ENCODE peak calls at places on chromosome 17, in ten cellular contexts. B is SJSA1; T is heart left ventricle; U is right atrium auricular region; L is epithelial cell of prostate; Z is tibial artery; O is fibroblast of lung; E is gastrocnemius medialis; H is ovary; I is CD8-positive, alpha-beta T cell. K is an unnamed sample.
A peak's percentile ranks its signal among the peaks of the same experiment; 100 is the strongest.

GRCh38 chr17:42246515-42246914 is 29.7 kb downstream of the STAT5B start:
- DNase-seq in O (no peak), U (no peak), E (no peak), I (peak; percentile 24), B (no peak), Z (no peak), T (no peak), H (peak; percentile 68), L (no peak), K (no peak)

GRCh38 chr17:9239821-9240658 is 218.7 kb downstream of the NTN1 start:
- DNase-seq in B (no peak), U (peak; percentile 89), T (peak; percentile 85), L (no peak), I (peak; percentile 65), O (peak; percentile 67), E (peak; percentile 49), Z (peak; percentile 95), H (peak; percentile 87), K (peak; percentile 90)

GRCh38 chr17:12773153-12773552 is 16.1 kb upstream of the ARHGAP44 start:
- DNase-seq in U (no peak), B (no peak), I (no peak), Z (no peak), H (no peak), O (no peak), E (no peak), T (no peak), L (no peak), K (no peak)

GRCh38 chr17:21400816-21401593 is 24.8 kb downstream of the KCNJ12 start:
- DNase-seq in L (no peak), O (no peak), I (no peak), H (no peak), U (no peak), B (no peak), Z (no peak), T (no peak), E (no peak), K (no peak)

GRCh38 chr17:50035421-50035879 is 20.5 kb upstream of the ITGA3 start:
- DNase-seq in E (no peak), T (no peak), Z (no peak), H (no peak), B (no peak), I (no peak), O (no peak), L (no peak), U (no peak), K (no peak)

GRCh38 chr17:35245196-35245486 is 2.3 kb downstream of the SLFN5 start:
- DNase-seq in E (no peak), I (no peak), U (no peak), H (no peak), T (no peak), Z (no peak), L (peak; percentile 81), O (peak; percentile 97), B (peak; percentile 57), K (no peak)

GRCh38 chr17:64787255-64787920 is 125.3 kb upstream of the SMURF2 start:
- DNase-seq in U (no peak), H (no peak), I (no peak), L (no peak), E (no peak), T (no peak), B (no peak), Z (no peak), O (no peak), K (no peak)

GRCh38 chr17:3602499-3602898 is 6.7 kb downstream of the TRPV1 start:
- DNase-seq in I (no peak), O (peak; percentile 40), H (no peak), T (no peak), L (no peak), B (no peak), U (no peak), Z (no peak), E (no peak), K (no peak)

GRCh38 chr17:29618272-29619065 is 4.2 kb downstream of the CORO6 start:
- DNase-seq in T (peak; percentile 38), O (no peak), E (no peak), Z (peak; percentile 61), L (no peak), H (no peak), U (no peak), I (no peak), B (no peak), K (no peak)

GRCh38 chr17:29620271-29620670 is 2.4 kb downstream of the CORO6 start:
- DNase-seq in O (peak; percentile 25), U (no peak), I (no peak), H (no peak), B (no peak), T (no peak), Z (peak; percentile 62), E (peak; percentile 77), L (no peak), K (peak; percentile 85)

GRCh38 chr17:29620779-29621500 is 1.8 kb downstream of the CORO6 start:
- DNase-seq in B (no peak), O (no peak), Z (peak; percentile 68), U (no peak), I (no peak), E (no peak), T (no peak), H (no peak), L (no peak), K (no peak)

GRCh38 chr17:29617481-29618271 is 5.0 kb downstream of the CORO6 start:
- DNase-seq in T (peak; percentile 81), U (no peak), I (peak; percentile 91), Z (peak; percentile 87), L (no peak), H (peak; percentile 72), E (no peak), O (peak; percentile 59), B (peak; percentile 64), K (peak; percentile 74)

DNA sequence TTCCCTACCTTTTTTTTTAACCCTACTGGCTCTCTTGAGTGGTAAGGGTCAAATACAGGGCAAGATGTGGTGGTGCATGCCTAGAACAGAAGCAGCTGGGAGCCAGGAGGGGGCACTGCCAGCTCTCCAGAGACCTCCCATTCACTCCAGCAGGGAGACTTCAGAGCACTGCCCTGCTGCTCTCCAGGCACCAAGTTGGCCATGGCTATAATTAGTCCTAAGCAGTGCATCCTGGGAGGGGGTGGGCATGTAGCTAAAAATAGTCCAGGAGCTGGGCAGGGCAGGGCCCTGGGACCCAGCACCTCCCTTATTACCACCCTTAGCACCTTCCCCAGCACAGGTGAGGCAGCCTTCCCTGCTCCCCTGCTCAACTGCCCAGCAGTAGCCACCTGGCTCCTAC is 3.5 kb downstream of the CORO6 start:
- DNase-seq in I (no peak), E (peak; percentile 73), L (no peak), H (no peak), Z (peak; percentile 80), B (no peak), U (no peak), T (peak; percentile 84), O (peak; percentile 59), K (peak; percentile 84)
- H3K27ac ChIP-seq in I (no peak overlapping the region), E (peak overlapping the region; percentile 99), L (no peak overlapping the region), H (no peak overlapping the region), Z (no peak overlapping the region), B (no peak overlapping the region), U (peak overlapping the region; percentile 86), T (peak overlapping the region; percentile 89), O (no peak overlapping the region), K (peak overlapping the region; percentile 99)

DNA sequence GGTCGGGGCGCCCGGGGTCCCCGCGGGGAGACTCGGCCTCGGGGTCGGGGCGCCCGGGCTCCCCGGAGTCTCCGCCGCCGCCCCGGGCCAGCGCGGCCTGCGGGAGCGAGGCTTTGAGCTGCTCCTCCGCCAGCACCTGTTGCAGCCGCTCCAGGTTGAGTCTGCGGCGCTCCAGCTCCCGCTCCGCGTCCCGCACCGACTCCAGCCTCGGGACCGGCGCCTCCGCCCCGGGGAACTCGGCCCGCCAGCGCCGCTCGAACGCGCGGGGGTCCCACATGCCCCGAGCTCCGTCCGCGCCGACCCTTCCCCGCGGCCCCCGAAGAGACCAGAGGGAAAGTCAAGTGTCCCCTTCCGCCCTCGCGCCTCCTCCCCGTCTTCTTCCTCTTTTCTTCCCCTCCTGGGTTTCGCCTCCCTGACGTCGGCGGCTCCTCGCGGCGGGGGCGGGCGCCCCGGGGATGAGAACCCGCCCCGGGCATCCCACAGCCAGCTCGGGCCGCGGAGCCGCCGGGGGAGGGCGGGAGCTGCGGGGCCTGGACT is 40.8 kb upstream of the BHLHA9 start:
- DNase-seq in T (peak; percentile 67), O (no peak), E (peak; percentile 29), U (peak; percentile 67), I (peak; percentile 46), Z (peak; percentile 85), H (peak; percentile 53), L (no peak), B (no peak), K (peak; percentile 81)
- H3K27ac ChIP-seq in T (peak overlapping the region; percentile 42), O (no peak overlapping the region), E (no peak overlapping the region), U (peak overlapping the region; percentile 41), I (no peak overlapping the region), Z (peak overlapping the region; percentile 50), H (no peak overlapping the region), L (no peak overlapping the region), B (no peak overlapping the region), K (no peak overlapping the region)

DNA sequence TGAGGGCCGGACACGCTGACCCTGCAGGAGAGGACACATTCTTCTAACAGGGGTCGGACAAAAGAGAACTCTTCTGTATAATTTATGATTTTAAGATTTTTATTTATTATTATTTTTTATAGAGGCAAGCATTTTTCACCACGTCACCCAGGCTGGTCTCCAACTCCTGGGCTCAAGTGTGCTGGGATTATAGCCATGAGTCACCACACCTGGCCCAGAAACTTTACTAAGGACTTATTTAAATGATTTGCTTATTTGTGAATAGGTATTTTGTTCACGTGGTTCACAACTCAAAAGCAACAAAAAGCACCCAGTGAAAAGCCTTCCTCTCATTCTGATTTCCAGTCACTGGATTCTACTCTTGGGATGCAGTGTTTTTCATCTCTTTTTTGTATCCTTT is 2.3 kb upstream of the SERPINF1 start:
- DNase-seq in E (no peak), L (peak; percentile 33), H (no peak), Z (no peak), I (no peak), B (no peak), T (no peak), U (no peak), O (no peak), K (no peak)
- H3K27ac ChIP-seq in E (peak overlapping the region; percentile 50), L (peak overlapping the region; percentile 12), H (no peak overlapping the region), Z (no peak overlapping the region), I (no peak overlapping the region), B (no peak overlapping the region), T (no peak overlapping the region), U (no peak overlapping the region), O (no peak overlapping the region), K (peak overlapping the region; percentile 58)

GRCh38 chr17:78922876-78923498 is 2.2 kb downstream of the TIMP2 start:
- DNase-seq in O (no peak), E (no peak), U (no peak), L (no peak), I (no peak), B (no peak), Z (no peak), T (no peak), H (no peak), K (peak; percentile 50)

GRCh38 chr17:78923660-78924453 is 1.3 kb downstream of the TIMP2 start:
- DNase-seq in H (peak; percentile 70), B (no peak), O (no peak), E (no peak), I (peak; percentile 60), T (peak; percentile 63), Z (peak; percentile 85), L (no peak), U (no peak), K (peak; percentile 70)

GRCh38 chr17:78924481-78925151 is 571 bp downstream of the TIMP2 start:
- DNase-seq in U (no peak), L (no peak), B (peak; percentile 69), I (no peak), E (no peak), Z (no peak), H (peak; percentile 77), T (no peak), O (no peak), K (peak; percentile 66)

GRCh38 chr17:78925662-78926555 is 722 bp upstream of the TIMP2 start:
- DNase-seq in T (peak; percentile 80), Z (peak; percentile 95), I (no peak), H (peak; percentile 91), B (peak; percentile 81), O (peak; percentile 92), L (no peak), E (peak; percentile 59), U (peak; percentile 94), K (peak; percentile 83)

DNA sequence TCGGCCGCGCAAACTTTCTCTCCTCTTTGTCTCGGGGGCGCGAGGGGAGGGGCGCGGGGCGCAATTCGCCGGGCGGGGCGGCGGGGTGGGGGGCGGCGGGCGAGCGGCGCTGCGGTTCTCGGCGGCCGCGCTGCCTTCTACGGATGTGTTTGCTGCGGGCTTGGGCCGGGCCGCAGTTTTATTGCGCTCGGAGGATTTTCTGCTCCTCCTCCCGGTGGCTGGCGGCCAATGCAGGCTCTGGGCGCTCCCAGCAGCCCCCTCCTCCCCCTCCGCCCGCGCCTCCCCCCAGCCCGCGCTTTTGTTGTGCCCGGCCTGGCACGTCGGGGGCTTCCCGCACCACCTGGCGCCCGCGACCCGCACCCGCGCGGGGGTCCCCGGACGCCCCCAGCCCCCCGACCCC is at the start of gene TIMP2:
- DNase-seq in O (peak; percentile 89), B (peak; percentile 95), U (peak; percentile 89), I (peak; percentile 76), E (peak; percentile 64), T (peak; percentile 89), L (no peak), H (peak; percentile 97), Z (peak; percentile 95), K (peak; percentile 89)
- H3K27ac ChIP-seq in O (peak within 1 kb of the TSS; percentile 90), B (peak within 1 kb of the TSS; percentile 86), U (peak within 1 kb of the TSS; percentile 99), I (no peak within 1 kb of the TSS), E (peak within 1 kb of the TSS; percentile 91), T (peak within 1 kb of the TSS; percentile 93), L (no peak within 1 kb of the TSS), H (peak within 1 kb of the TSS; percentile 95), Z (peak within 1 kb of the TSS; percentile 98), K (peak within 1 kb of the TSS; percentile 79)